ENCODE peak calls at places on chromosome 12, in four cellular contexts. R is GM12878, Z is K562, W is HepG2. N is an unnamed sample.

GRCh38 chr12:20588057-20588456 is 107.1 kb upstream of the SLCO1C1 start:
- DNase-seq in R (no peak), Z (no peak), W (no peak), N (no peak)

GRCh38 chr12:66011731-66012130 is 118.8 kb downstream of the LLPH start:
- DNase-seq in R (no peak), Z (no peak), W (no peak), N (no peak)

GRCh38 chr12:133256321-133256720 is 20.6 kb upstream of the ANHX start:
- DNase-seq in R (no peak), Z (no peak), W (no peak), N (no peak)

GRCh38 chr12:1054103-1054838 is 63.2 kb downstream of the ERC1 start:
- DNase-seq in R (no peak), Z (no peak), W (peak), N (no peak)

GRCh38 chr12:85627584-85627983 is 208.6 kb downstream of the RASSF9 start:
- DNase-seq in R (no peak), Z (no peak), W (no peak), N (no peak)

GRCh38 chr12:50112456-50113218 is 601 bp downstream of the COX14 start:
- DNase-seq in R (no peak), Z (peak), W (peak), N (peak)

GRCh38 chr12:126784328-126784921 is 1482.5 kb upstream of the TMEM132C start:
- DNase-seq in R (no peak), Z (peak), W (peak), N (peak)

GRCh38 chr12:66003951-66004350 is 126.6 kb downstream of the LLPH start:
- DNase-seq in R (no peak), Z (no peak), W (no peak), N (no peak)

GRCh38 chr12:6548556-6549378 is 7.1 kb downstream of the IFFO1 start:
- DNase-seq in R (no peak), Z (no peak), W (no peak), N (peak)

GRCh38 chr12:75754698-75755097 is 243.3 kb upstream of the KRR1 start:
- DNase-seq in R (no peak), Z (no peak), W (no peak), N (no peak)

GRCh38 chr12:76984566-76984965 is 80.8 kb downstream of the E2F7 start:
- DNase-seq in R (no peak), Z (peak), W (no peak), N (no peak)

DNA sequence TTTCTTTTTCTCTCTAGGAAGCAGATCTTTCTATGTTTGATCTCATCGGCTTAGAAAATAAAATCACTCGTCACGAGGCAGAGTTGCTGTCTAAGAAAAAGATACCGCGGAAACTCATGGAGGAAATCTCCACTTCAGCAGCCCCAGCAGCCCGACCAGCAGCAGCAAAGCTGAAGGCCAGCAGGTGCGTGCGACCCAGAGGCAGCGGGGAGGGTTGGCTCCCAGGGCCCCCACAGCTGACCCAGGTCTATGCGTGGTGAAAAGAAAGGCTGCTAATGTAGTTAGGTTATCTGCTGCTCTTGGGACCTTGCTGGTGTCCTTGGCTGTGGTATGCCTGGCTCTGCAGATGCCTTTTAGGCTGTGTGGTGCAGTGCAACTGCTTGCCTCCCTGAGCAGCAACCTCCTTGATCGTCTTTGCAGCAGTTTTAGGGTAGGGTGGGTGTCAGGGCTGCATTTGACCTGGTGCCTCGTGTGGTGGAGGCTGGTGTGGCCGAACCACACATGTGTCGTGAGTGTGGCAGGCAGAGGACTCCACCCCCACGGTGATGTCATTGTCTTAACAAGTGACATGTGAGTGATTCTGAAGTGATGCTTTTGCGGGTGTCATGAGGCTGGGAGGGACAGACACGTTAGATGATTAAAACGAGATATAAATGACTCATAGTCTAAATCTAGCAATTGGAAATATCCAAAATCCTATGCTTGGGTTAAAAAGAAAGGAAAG is 68.6 kb downstream of the EP400 start:
- DNase-seq in R (no peak), Z (peak), W (no peak), N (peak)
- TF ChIP-seq CHD4 in R (no peak), Z (no peak), W (no peak), N (no peak)

GRCh38 chr12:2796187-2796663 is 1.5 kb downstream of the FKBP4 start:
- DNase-seq in R (no peak), Z (peak), W (no peak), N (peak)
- TF ChIP-seq SMC3 in R (no peak), Z (no peak), W (no peak), N (no peak)

GRCh38 chr12:42705863-42706262 is 116.3 kb upstream of the PRICKLE1 start:
- DNase-seq in R (no peak), Z (no peak), W (no peak), N (no peak)
- TF ChIP-seq CHD4 in R (no peak), Z (no peak), W (no peak), N (no peak)

DNA sequence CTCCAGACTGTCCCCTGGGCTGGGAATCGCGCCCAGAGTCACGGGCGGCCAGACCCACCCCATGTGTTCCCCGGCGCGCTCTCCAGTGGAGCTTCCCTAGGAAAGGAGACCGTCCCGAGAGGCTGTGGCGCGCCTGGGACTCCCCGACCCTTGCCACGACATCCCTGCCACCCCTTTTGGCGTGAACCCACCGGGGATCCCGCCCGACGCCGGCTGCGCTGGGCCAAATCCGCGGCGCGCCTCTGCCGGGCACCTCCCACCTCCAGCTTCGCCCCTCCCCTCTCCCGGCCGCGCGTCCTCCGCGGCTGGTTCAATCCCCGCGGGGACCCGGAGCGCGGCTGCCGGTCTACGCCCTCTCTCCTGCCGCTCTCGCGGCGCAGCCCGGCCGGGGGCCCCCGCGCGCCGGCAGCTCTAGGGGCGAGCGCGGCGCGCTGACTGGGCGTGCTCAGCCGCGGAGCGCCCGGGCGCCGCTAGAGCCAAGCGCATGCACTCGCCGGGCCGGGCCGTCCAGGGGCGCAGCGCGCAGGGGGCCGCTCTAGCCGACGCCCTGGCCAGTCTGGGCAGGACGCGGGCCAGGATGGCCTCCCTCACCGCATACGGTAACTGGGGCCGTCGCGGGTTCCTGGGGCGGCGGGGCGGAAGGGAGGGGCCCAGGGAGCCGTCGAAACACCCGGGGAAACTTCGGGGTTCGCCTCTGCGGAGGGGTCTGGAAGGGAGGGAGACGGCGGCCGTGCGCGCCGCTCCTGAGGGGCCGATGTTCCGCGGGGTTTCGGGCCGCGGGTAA is 77.4 kb upstream of the ANO4 start:
- DNase-seq in R (no peak), Z (no peak), W (no peak), N (peak)
- TF ChIP-seq SMC3 in R (no peak), Z (no peak), W (no peak), N (no peak)

DNA sequence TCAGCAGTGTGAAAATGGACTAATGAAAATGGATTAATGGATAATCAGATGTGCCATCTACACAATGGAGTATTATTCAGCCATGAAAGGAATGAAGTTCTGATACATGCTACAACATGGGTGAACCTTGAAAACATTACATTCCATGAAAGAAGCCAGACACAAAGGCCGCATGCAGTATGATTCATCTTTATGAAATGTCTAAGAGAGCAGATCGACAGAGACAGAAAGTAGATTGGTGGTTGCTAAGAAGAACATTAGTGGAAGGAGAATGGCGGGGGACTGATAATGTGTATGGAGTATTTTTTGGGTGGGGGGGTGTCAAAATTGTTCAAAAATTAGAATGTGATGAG is 47.3 kb downstream of the PRKAB1 start:
- DNase-seq in R (no peak), Z (no peak), W (peak), N (no peak)
- TF ChIP-seq CHD4 in R (no peak), Z (no peak), W (no peak), N (no peak)

DNA sequence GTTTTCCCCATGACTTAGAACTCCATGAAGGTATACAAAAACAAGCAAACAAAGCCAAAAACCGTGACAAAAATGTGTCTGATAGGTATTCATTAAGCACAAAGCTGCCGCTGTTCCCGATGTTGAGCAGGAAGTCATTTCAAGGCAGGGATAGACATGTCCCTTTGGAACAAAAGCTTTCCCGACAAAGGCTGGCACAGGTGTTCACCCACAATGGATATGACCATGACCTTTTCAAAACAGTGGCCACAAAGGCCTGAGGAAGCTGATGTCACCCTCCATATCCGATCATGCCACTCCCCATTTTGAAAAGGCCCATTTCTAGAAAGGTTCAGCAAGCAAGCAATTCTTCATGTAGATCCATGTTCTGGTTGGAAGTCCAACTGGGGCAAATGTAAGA is 279.1 kb downstream of the BTG1 start:
- DNase-seq in R (no peak), Z (no peak), W (no peak), N (no peak)
- TF ChIP-seq SMC3 in R (no peak), Z (no peak), W (no peak), N (no peak)

DNA sequence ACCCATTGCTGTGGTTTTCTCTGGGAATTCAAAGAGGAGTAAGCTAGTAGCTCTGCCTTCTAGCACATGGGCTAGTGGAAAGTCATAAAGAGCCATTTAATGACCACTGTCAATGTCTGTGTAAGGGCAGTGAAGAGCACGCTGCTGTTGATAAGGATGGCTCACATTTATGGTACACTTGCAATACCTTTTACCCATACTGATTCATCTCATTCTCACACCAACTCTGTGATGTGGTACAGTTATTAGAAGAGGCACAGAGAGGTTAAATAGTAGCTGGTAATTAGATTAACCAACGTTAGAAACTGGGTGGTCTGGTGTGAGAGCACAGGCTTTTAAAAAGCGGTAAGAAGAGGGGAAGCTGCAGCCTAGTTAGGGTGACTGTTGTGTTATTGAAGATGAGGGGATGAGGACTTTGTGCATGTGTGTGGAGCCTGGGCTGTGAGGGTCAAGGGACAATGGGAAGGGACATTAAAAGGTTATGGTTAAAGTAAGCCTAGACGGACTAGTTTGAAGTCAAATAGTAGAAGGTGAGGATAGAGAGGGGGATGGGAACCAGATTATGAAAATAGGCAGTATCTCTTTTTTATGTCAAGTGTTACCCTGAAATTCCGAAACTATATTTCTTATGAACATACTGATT is 25.2 kb downstream of the RASSF3 start:
- DNase-seq in R (no peak), Z (no peak), W (no peak), N (no peak)
- TF ChIP-seq CHD4 in R (no peak), Z (no peak), W (no peak), N (no peak)

N was measured in A549.